ENCODE peak calls at places on chromosomes 3 and 15, in seven cellular contexts. P is K562, W is GM12878, E is HepG2, S is SK-N-SH, A is H1, F is GM12892. J is an unnamed sample.

GRCh38 chr15:60154764-60155163 is 150.7 kb downstream of the FOXB1 start:
- DNase-seq in P (no peak), W (no peak), E (no peak), S (no peak), A (no peak), F (no peak), J (no peak)

GRCh38 chr3:38454884-38455638 is 1.4 kb downstream of the ACVR2B start:
- DNase-seq in P (peak; percentile 87), W (no peak), E (peak; percentile 81), S (peak; percentile 96), A (peak; percentile 53), F (peak; percentile 43), J (peak; percentile 46)

GRCh38 chr3:194396897-194397756 is 1.9 kb downstream of the GP5 start:
- DNase-seq in P (no peak), W (no peak), E (no peak), S (no peak), A (no peak), F (no peak), J (no peak)

GRCh38 chr3:8052599-8053185 is 448.9 kb upstream of the LMCD1 start:
- DNase-seq in P (no peak), W (no peak), E (no peak), S (no peak), A (no peak), F (no peak), J (no peak)

GRCh38 chr3:23036728-23037127 is 166.4 kb upstream of the UBE2E2 start:
- DNase-seq in P (no peak), W (no peak), E (no peak), S (no peak), A (no peak), F (no peak), J (no peak)

GRCh38 chr15:95929232-95929846 is 401.2 kb upstream of the NR2F2 start:
- DNase-seq in P (peak; percentile 86), W (peak; percentile 48), E (no peak), S (no peak), A (no peak), F (no peak), J (peak; percentile 7)

GRCh38 chr3:118559286-118559685 is 475.4 kb downstream of the IGSF11 start:
- DNase-seq in P (no peak), W (no peak), E (no peak), S (no peak), A (no peak), F (no peak), J (no peak)

GRCh38 chr15:74278269-74278668 is 42.1 kb downstream of the CCDC33 start:
- DNase-seq in P (no peak), W (no peak), E (no peak), S (no peak), A (no peak), F (no peak), J (no peak)

GRCh38 chr15:74730619-74731316 is 5.4 kb upstream of the CYP1A1 start:
- DNase-seq in P (no peak), W (no peak), E (peak; percentile 84), S (no peak), A (no peak), F (no peak), J (no peak)

GRCh38 chr3:133330542-133330941 is 69.3 kb upstream of the BFSP2 start:
- DNase-seq in P (no peak), W (no peak), E (no peak), S (no peak), A (no peak), F (no peak), J (no peak)

GRCh38 chr3:88195951-88196434 is 46.2 kb downstream of the C3orf38 start:
- DNase-seq in P (peak; percentile 5), W (no peak), E (no peak), S (no peak), A (no peak), F (no peak), J (no peak)
- TF ChIP-seq TAF1 in P (no peak), W (no peak), E (no peak), S (no peak), A (no peak), F (no peak), J (no peak)

GRCh38 chr3:187197255-187197654 is at the start of gene RTP1:
- DNase-seq in P (no peak), W (no peak), E (no peak), S (peak; percentile 25), A (no peak), F (no peak), J (no peak)
- TF ChIP-seq TAF1 in P (no peak), W (no peak), E (no peak), S (no peak), A (no peak), F (no peak), J (no peak)

GRCh38 chr3:69324362-69325025 is 61.4 kb downstream of the FRMD4B start:
- DNase-seq in P (no peak), W (no peak), E (peak; percentile 7), S (peak; percentile 34), A (peak; percentile 5), F (no peak), J (no peak)
- TF ChIP-seq TAF1 in P (no peak), W (no peak), E (no peak), S (no peak), A (no peak), F (no peak), J (no peak)

GRCh38 chr15:48242531-48242930 is 36.4 kb downstream of the SLC12A1 start:
- DNase-seq in P (no peak), W (no peak), E (no peak), S (no peak), A (no peak), F (no peak), J (no peak)

GRCh38 chr15:48239334-48239733 is 33.2 kb downstream of the SLC12A1 start:
- DNase-seq in P (no peak), W (no peak), E (no peak), S (no peak), A (no peak), F (no peak), J (no peak)

GRCh38 chr15:48250640-48251076 is 44.6 kb downstream of the SLC12A1 start:
- DNase-seq in P (peak; percentile 22), W (peak; percentile 17), E (peak; percentile 25), S (peak; percentile 58), A (peak; percentile 5), F (no peak), J (peak; percentile 22)

GRCh38 chr15:48242015-48242414 is 35.9 kb downstream of the SLC12A1 start:
- DNase-seq in P (no peak), W (no peak), E (no peak), S (no peak), A (no peak), F (no peak), J (no peak)

DNA sequence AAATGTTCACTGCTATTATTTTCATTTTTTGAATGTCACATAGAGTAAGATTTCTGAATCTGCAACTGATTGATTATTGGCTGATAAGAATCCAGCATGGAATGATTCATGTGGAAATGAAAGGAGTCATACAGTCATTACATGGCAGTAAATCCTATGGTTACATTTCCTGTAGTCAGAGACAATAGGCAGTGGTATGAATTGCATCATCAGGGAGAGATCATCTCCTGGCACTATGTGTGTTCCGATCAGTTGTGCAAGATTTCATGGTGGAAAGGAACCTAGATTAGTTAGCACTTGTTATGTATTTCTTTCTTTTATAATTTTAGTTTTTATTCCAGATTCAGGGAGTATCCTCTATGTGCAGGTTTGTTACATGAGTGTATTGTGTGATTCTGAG is 38.8 kb downstream of the SLC12A1 start:
- DNase-seq in P (no peak), W (no peak), E (no peak), S (no peak), A (no peak), F (no peak), J (no peak)
- TF ChIP-seq TAF1 in P (no peak), W (no peak), E (no peak), S (no peak), A (no peak), F (no peak), J (no peak)

GRCh38 chr3:130661116-130661515 is 85.5 kb downstream of the PIK3R4 start:
- DNase-seq in P (no peak), W (no peak), E (no peak), S (no peak), A (no peak), F (no peak), J (no peak)
- TF ChIP-seq TAF1 in P (no peak), W (no peak), E (no peak), S (no peak), A (no peak), F (no peak), J (no peak)

DNA sequence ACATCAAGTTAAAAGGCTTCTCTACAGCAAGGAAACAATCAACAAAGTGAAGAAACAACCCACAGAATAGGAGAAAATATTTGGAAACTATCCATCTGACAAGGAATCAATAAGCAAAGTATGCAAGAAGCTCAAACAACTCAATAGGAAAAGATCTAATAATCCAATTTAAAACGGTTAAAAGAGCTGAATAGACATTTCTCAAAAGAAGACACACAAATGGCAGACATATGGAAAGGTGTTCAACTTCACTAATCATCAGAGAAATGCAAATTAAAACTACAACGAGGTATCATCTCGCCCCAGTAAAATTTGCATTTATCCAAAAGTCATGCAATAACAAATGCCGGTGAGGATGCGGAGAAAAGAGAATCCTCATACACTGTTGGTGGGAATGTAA is 82.2 kb upstream of the NECTIN3 start:
- DNase-seq in P (no peak), W (no peak), E (no peak), S (no peak), A (no peak), F (no peak), J (no peak)
- TF ChIP-seq TAF1 in P (no peak), W (no peak), E (no peak), S (no peak), A (no peak), F (no peak), J (no peak)

J was measured in GM12891.